ENCODE peak calls at places on chromosome 17, in ten cellular contexts. I is cardiac fibroblast, A is brain microvascular endothelial cell, D is heart left ventricle, Z is esophagus muscularis mucosa, J is adrenal gland, M is AG04450, B is heart right ventricle, E is ovary, U is A549. H is an unnamed sample.
A peak's percentile ranks its signal among the peaks of the same experiment; 100 is the strongest.

GRCh38 chr17:50396261-50397110 is 837 bp downstream of the LRRC59 start:
- DNase-seq in I (peak; percentile 73), A (peak; percentile 22), D (no peak), Z (no peak), J (peak; percentile 95), M (no peak), B (no peak), E (peak; percentile 50), U (peak; percentile 58), H (peak; percentile 65)

GRCh38 chr17:39527220-39527813 is 66.0 kb downstream of the CDK12 start:
- DNase-seq in I (peak; percentile 41), A (peak; percentile 9), D (no peak), Z (no peak), J (no peak), M (no peak), B (no peak), E (no peak), U (no peak), H (peak; percentile 47)

GRCh38 chr17:82317394-82318168 is at the start of gene CD7:
- DNase-seq in I (no peak), A (no peak), D (no peak), Z (no peak), J (no peak), M (no peak), B (peak; percentile 8), E (no peak), U (no peak), H (no peak)

GRCh38 chr17:80259642-80260535 is 763 bp upstream of the RNF213 start:
- DNase-seq in I (peak; percentile 81), A (peak; percentile 22), D (peak; percentile 81), Z (no peak), J (peak; percentile 74), M (no peak), B (peak; percentile 80), E (peak; percentile 79), U (peak; percentile 95), H (peak; percentile 76)

GRCh38 chr17:41013181-41013580 is 4.3 kb upstream of the KRTAP3-1 start:
- DNase-seq in I (no peak), A (no peak), D (no peak), Z (no peak), J (no peak), M (no peak), B (no peak), E (no peak), U (no peak), H (no peak)

GRCh38 chr17:45234641-45235040 is 13.0 kb downstream of the FMNL1 start:
- DNase-seq in I (no peak), A (no peak), D (no peak), Z (no peak), J (no peak), M (no peak), B (no peak), E (no peak), U (no peak), H (no peak)

GRCh38 chr17:50904522-50905459 is 38.6 kb upstream of the TOB1 start:
- DNase-seq in I (peak; percentile 51), A (no peak), D (peak; percentile 45), Z (no peak), J (no peak), M (no peak), B (peak; percentile 53), E (peak; percentile 70), U (no peak), H (peak; percentile 23)

GRCh38 chr17:49930880-49931279 is 38.1 kb upstream of the DLX4 start:
- DNase-seq in I (no peak), A (no peak), D (no peak), Z (no peak), J (no peak), M (no peak), B (no peak), E (no peak), U (no peak), H (no peak)

GRCh38 chr17:20935740-20936139 is 107.1 kb downstream of the USP22 start:
- DNase-seq in I (peak; percentile 81), A (peak; percentile 29), D (no peak), Z (no peak), J (no peak), M (no peak), B (no peak), E (no peak), U (no peak), H (peak; percentile 92)

GRCh38 chr17:75739174-75739573 is 17.9 kb downstream of the ITGB4 start:
- DNase-seq in I (no peak), A (no peak), D (no peak), Z (no peak), J (no peak), M (no peak), B (no peak), E (no peak), U (no peak), H (no peak)

GRCh38 chr17:75742337-75742736 is 21.1 kb downstream of the ITGB4 start:
- DNase-seq in I (no peak), A (no peak), D (no peak), Z (no peak), J (no peak), M (no peak), B (no peak), E (no peak), U (no peak), H (no peak)

GRCh38 chr17:75740215-75740614 is 19.0 kb downstream of the ITGB4 start:
- DNase-seq in I (no peak), A (no peak), D (no peak), Z (no peak), J (no peak), M (no peak), B (no peak), E (no peak), U (no peak), H (no peak)

GRCh38 chr17:75739801-75740200 is 18.5 kb downstream of the ITGB4 start:
- DNase-seq in I (no peak), A (no peak), D (no peak), Z (no peak), J (no peak), M (no peak), B (no peak), E (no peak), U (no peak), H (no peak)

GRCh38 chr17:75740631-75741077 is 19.4 kb downstream of the ITGB4 start:
- DNase-seq in I (no peak), A (no peak), D (no peak), Z (no peak), J (no peak), M (no peak), B (no peak), E (no peak), U (no peak), H (no peak)
- TF ChIP-seq CTCF in I (no peak), A (no peak), D (no peak), Z (no peak), J (no peak), M (no peak), B (no peak), E (no peak), U (no peak), H (no peak)

GRCh38 chr17:17096438-17097178 is 54.4 kb downstream of the MPRIP start:
- DNase-seq in I (peak; percentile 40), A (no peak), D (no peak), Z (no peak), J (no peak), M (no peak), B (no peak), E (no peak), U (no peak), H (no peak)

GRCh38 chr17:17091856-17092756 is 49.8 kb downstream of the MPRIP start:
- DNase-seq in I (no peak), A (no peak), D (no peak), Z (no peak), J (no peak), M (no peak), B (no peak), E (no peak), U (no peak), H (no peak)

GRCh38 chr17:17091276-17091675 is 49.0 kb downstream of the MPRIP start:
- DNase-seq in I (no peak), A (no peak), D (no peak), Z (no peak), J (no peak), M (no peak), B (no peak), E (no peak), U (no peak), H (no peak)

GRCh38 chr17:17090642-17091103 is 48.4 kb downstream of the MPRIP start:
- DNase-seq in I (no peak), A (no peak), D (no peak), Z (no peak), J (no peak), M (no peak), B (no peak), E (no peak), U (no peak), H (no peak)

GRCh38 chr17:17093764-17094163 is 51.5 kb downstream of the MPRIP start:
- DNase-seq in I (no peak), A (no peak), D (no peak), Z (no peak), J (no peak), M (no peak), B (no peak), E (no peak), U (no peak), H (no peak)
- H3K4me3 ChIP-seq in I (no peak overlapping the region), A (no peak overlapping the region), D (no peak overlapping the region), Z (no peak overlapping the region), J (no peak overlapping the region), M (no peak overlapping the region), B (no peak overlapping the region), E (no peak overlapping the region), U (no peak overlapping the region), H (no peak overlapping the region)

GRCh38 chr17:70520447-70520846 is 351.1 kb downstream of the KCNJ2 start:
- DNase-seq in I (no peak), A (no peak), D (no peak), Z (no peak), J (no peak), M (no peak), B (no peak), E (no peak), U (no peak), H (no peak)
- TF ChIP-seq CTCF in I (no peak), A (no peak), D (no peak), Z (no peak), J (no peak), M (no peak), B (no peak), E (no peak), U (no peak), H (no peak)

DNA sequence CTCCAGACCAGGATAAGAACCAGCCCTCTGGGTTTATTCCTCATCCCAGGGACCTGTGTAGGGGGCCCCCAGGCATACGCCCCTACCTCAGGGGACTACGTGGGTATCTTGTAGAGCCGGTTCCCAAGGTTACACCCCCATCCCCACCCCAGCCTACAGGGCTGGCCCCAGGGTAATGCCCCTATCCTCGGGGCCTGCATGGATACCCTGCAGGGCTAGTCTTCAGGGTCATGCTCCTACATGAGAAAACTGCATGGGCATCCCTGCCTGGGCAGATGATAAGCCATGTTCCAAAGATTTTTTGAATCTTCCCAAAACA is 14.2 kb downstream of the HDAC5 start:
- DNase-seq in I (no peak), A (no peak), D (no peak), Z (no peak), J (no peak), M (no peak), B (no peak), E (no peak), U (no peak), H (no peak)
- H3K4me3 ChIP-seq in I (no peak overlapping the region), A (no peak overlapping the region), D (peak overlapping the region; percentile 59), Z (peak overlapping the region; percentile 46), J (no peak overlapping the region), M (peak overlapping the region; percentile 57), B (peak overlapping the region; percentile 62), E (no peak overlapping the region), U (no peak overlapping the region), H (no peak overlapping the region)

GRCh38 chr17:35372846-35373531 is 432 bp downstream of the SLFN11 start:
- DNase-seq in I (no peak), A (no peak), D (no peak), Z (no peak), J (no peak), M (no peak), B (peak; percentile 20), E (peak; percentile 52), U (peak; percentile 15), H (no peak)
- TF ChIP-seq CTCF in I (no peak), A (no peak), D (no peak), Z (no peak), J (no peak), M (peak; percentile 9), B (no peak), E (no peak), U (no peak), H (no peak)